ENCODE peak calls at places on chromosomes 13 and 19, in nine cellular contexts. L is heart right ventricle; F is fibroblast of pulmonary artery; H is HT1080; U is Calu3; K is transverse colon; T is activated effector memory CD4-positive, alpha-beta T cell treated with anti-CD3 and anti-CD28 coated beads, Interleukin-2, amount 50 U/mL, for 16 hours; R is CD8-positive, alpha-beta T cell; E is T-helper 1 cell. M is an unnamed sample.

GRCh38 chr19:7349961-7350711 is 1.4 kb downstream of the ARHGEF18 start:
- DNase-seq in F (no peak), K (peak; percentile 48), E (peak; percentile 71), U (no peak), L (no peak), R (peak; percentile 57), H (no peak), T (peak; percentile 82), M (no peak)

GRCh38 chr19:50519006-50519575 is 5.4 kb upstream of the ASPDH start:
- DNase-seq in H (no peak), E (no peak), L (no peak), U (no peak), K (no peak), T (no peak), F (no peak), R (no peak), M (no peak)

GRCh38 chr19:21851596-21852345 is 15.8 kb upstream of the ZNF43 start:
- DNase-seq in K (peak; percentile 94), U (peak; percentile 59), T (peak; percentile 96), E (peak; percentile 88), H (peak; percentile 77), L (peak; percentile 97), F (peak; percentile 95), R (peak; percentile 83), M (peak; percentile 95)

GRCh38 chr19:49014870-49015255 is 2.0 kb downstream of the LHB start:
- DNase-seq in H (no peak), L (no peak), K (no peak), U (no peak), R (no peak), T (no peak), F (no peak), E (no peak), M (no peak)

GRCh38 chr13:44117351-44117750 is 237.6 kb downstream of the LACC1 start:
- DNase-seq in L (no peak), H (peak; percentile 18), E (peak; percentile 15), T (no peak), R (no peak), K (no peak), U (no peak), F (peak; percentile 24), M (no peak)

GRCh38 chr13:73870970-73871935 is 263.0 kb downstream of the KLF12 start:
- DNase-seq in H (peak; percentile 64), E (no peak), K (no peak), F (peak; percentile 94), U (no peak), L (peak; percentile 49), R (no peak), T (no peak), M (peak; percentile 89)

GRCh38 chr19:41318696-41319499 is 8.9 kb downstream of the CCDC97 start:
- DNase-seq in E (no peak), F (no peak), H (no peak), T (no peak), R (no peak), K (no peak), L (no peak), U (no peak), M (no peak)

GRCh38 chr19:33662391-33662790 is 40.6 kb downstream of the CHST8 start:
- DNase-seq in L (no peak), R (no peak), K (no peak), F (no peak), U (no peak), T (peak; percentile 43), E (no peak), H (no peak), M (no peak)

GRCh38 chr19:23558541-23558940 is 128.5 kb downstream of the ZNF675 start:
- DNase-seq in F (no peak), L (no peak), E (no peak), R (no peak), U (no peak), K (no peak), H (peak; percentile 63), T (no peak), M (no peak)

GRCh38 chr13:89514534-89515312 is 1832.8 kb upstream of the MIR17HG start:
- DNase-seq in T (no peak), E (no peak), L (peak; percentile 8), K (no peak), R (no peak), F (peak; percentile 74), U (no peak), H (peak; percentile 84), M (peak; percentile 66)

GRCh38 chr13:94061316-94061715 is 418.2 kb downstream of the DCT start:
- DNase-seq in U (no peak), K (no peak), F (peak; percentile 19), R (no peak), T (no peak), E (no peak), H (no peak), L (no peak), M (peak; percentile 68)

GRCh38 chr19:7426986-7427385 is 61.8 kb downstream of the PEX11G start:
- DNase-seq in U (no peak), T (peak; percentile 66), E (peak; percentile 58), F (no peak), H (no peak), R (no peak), L (no peak), K (no peak), M (no peak)

GRCh38 chr19:5143471-5144411 is 174.8 kb downstream of the KDM4B start:
- DNase-seq in R (no peak), T (no peak), K (no peak), H (no peak), L (no peak), U (no peak), F (no peak), E (no peak), M (no peak)

GRCh38 chr19:49533551-49534488 is 6.0 kb downstream of the RCN3 start:
- DNase-seq in F (peak; percentile 58), H (no peak), L (peak; percentile 72), T (peak; percentile 94), U (peak; percentile 83), R (peak; percentile 82), E (peak; percentile 79), K (peak; percentile 69), M (peak; percentile 35)

GRCh38 chr13:98033277-98034247 is 80.1 kb downstream of the IPO5 start:
- DNase-seq in U (peak; percentile 9), L (peak; percentile 38), F (peak; percentile 69), H (peak; percentile 34), E (no peak), T (no peak), K (no peak), R (no peak), M (peak; percentile 66)

GRCh38 chr13:94192576-94192975 is 286.9 kb downstream of the DCT start:
- DNase-seq in K (peak; percentile 15), L (peak; percentile 9), U (no peak), F (peak; percentile 45), R (no peak), E (peak; percentile 12), T (no peak), H (peak; percentile 1), M (peak; percentile 61)

GRCh38 chr13:109275848-109276247 is 510.5 kb downstream of the IRS2 start:
- DNase-seq in L (no peak), T (no peak), R (no peak), E (no peak), F (no peak), U (peak; percentile 13), H (peak; percentile 39), K (peak; percentile 40), M (peak; percentile 31)

GRCh38 chr19:48487944-48488343 is 18.8 kb downstream of the CYTH2 start:
- DNase-seq in L (peak; percentile 72), E (no peak), R (no peak), U (peak; percentile 97), F (peak; percentile 60), H (peak; percentile 91), T (no peak), K (peak; percentile 83), M (peak; percentile 73)

GRCh38 chr13:110162053-110162452 is 144.9 kb downstream of the COL4A1 start:
- DNase-seq in L (no peak), H (no peak), U (no peak), T (no peak), R (no peak), K (no peak), F (no peak), E (no peak), M (no peak)

GRCh38 chr13:40445557-40445990 is 220.9 kb downstream of the FOXO1 start:
- DNase-seq in T (no peak), E (peak; percentile 40), L (peak; percentile 72), F (peak; percentile 97), R (no peak), H (peak; percentile 91), K (peak; percentile 60), U (no peak), M (peak; percentile 49)

GRCh38 chr13:95235199-95235726 is 66.0 kb downstream of the ABCC4 start:
- DNase-seq in F (no peak), T (no peak), U (no peak), L (no peak), H (no peak), K (no peak), E (no peak), R (no peak), M (no peak)

GRCh38 chr19:11659612-11660011 is 62.3 kb downstream of the ZNF627 start:
- DNase-seq in F (peak; percentile 14), T (no peak), R (no peak), E (no peak), K (no peak), U (no peak), L (no peak), H (no peak), M (peak; percentile 10)

GRCh38 chr19:8210660-8211101 is 1.5 kb downstream of the CERS4 start:
- DNase-seq in E (no peak), L (no peak), R (no peak), H (no peak), T (no peak), U (no peak), K (no peak), F (no peak), M (no peak)

GRCh38 chr19:2186071-2186846 is 22.5 kb downstream of the DOT1L start:
- DNase-seq in H (no peak), T (no peak), L (peak; percentile 89), R (no peak), K (peak; percentile 69), U (no peak), E (no peak), F (peak; percentile 84), M (peak; percentile 97)

GRCh38 chr19:35789978-35790944 is 14.9 kb downstream of the ARHGAP33 start:
- DNase-seq in E (no peak), L (no peak), H (no peak), F (no peak), T (no peak), U (no peak), R (no peak), K (no peak), M (no peak)

GRCh38 chr19:54211214-54211613 is 10.6 kb downstream of the RPS9 start:
- DNase-seq in E (no peak), K (no peak), H (no peak), U (no peak), T (no peak), L (no peak), F (no peak), R (no peak), M (no peak)

GRCh38 chr13:109162248-109163051 is 533.0 kb downstream of the MYO16 start:
- DNase-seq in E (peak; percentile 86), L (no peak), H (peak; percentile 25), R (no peak), K (peak; percentile 22), F (no peak), U (peak; percentile 41), T (no peak), M (no peak)

GRCh38 chr19:43735013-43735412 is 19.1 kb downstream of the IRGC start:
- DNase-seq in L (no peak), E (no peak), F (no peak), U (no peak), R (no peak), H (no peak), K (no peak), T (no peak), M (no peak)

GRCh38 chr19:13839938-13840750 is 36.8 kb upstream of the NANOS3 start:
- DNase-seq in F (no peak), H (peak; percentile 84), U (peak; percentile 76), K (peak; percentile 91), T (peak; percentile 85), R (peak; percentile 21), E (peak; percentile 51), L (no peak), M (peak; percentile 50)

GRCh38 chr13:81184556-81185265 is 843.8 kb upstream of the SPRY2 start:
- DNase-seq in E (no peak), H (peak; percentile 87), K (no peak), R (no peak), U (no peak), F (no peak), L (no peak), T (no peak), M (peak; percentile 32)

GRCh38 chr19:31148671-31149070 is 200.6 kb downstream of the TSHZ3 start:
- DNase-seq in R (no peak), U (no peak), L (no peak), T (no peak), H (no peak), E (no peak), F (no peak), K (no peak), M (no peak)

M was measured in fibroblast of mammary gland.